ENCODE peak calls at places on chromosomes 7 and 10, in ten cellular contexts. N is CD8-positive, alpha-beta T cell; U is pancreas; G is thoracic aorta; V is AG04450; J is heart right ventricle; D is fibroblast of lung; R is right cardiac atrium; W is spleen; S is osteoblast. Y is an unnamed sample.

GRCh38 chr10:93080350-93081046 is 6.8 kb downstream of the CYP26A1 start:
- DNase-seq in J (peak; percentile 27), R (no peak), N (peak; percentile 31), S (peak; percentile 94), U (no peak), G (peak; percentile 15), V (no peak), D (peak; percentile 61), W (peak; percentile 82), Y (peak; percentile 43)

GRCh38 chr10:50033481-50033880 is 34.3 kb upstream of the WASHC2A start:
- DNase-seq in U (no peak), R (no peak), S (no peak), W (no peak), V (peak; percentile 39), G (no peak), D (peak; percentile 72), N (no peak), J (no peak), Y (no peak)

GRCh38 chr7:155228459-155228845 is 69.2 kb upstream of the INSIG1 start:
- DNase-seq in J (no peak), R (no peak), V (no peak), G (no peak), D (peak; percentile 64), W (peak; percentile 63), N (no peak), S (peak; percentile 95), U (no peak), Y (no peak)

GRCh38 chr10:1685671-1686450 is 51.5 kb downstream of the ADARB2 start:
- DNase-seq in S (peak; percentile 60), U (no peak), W (no peak), V (no peak), D (no peak), J (no peak), R (no peak), G (no peak), N (no peak), Y (no peak)

GRCh38 chr7:117808273-117808868 is 64.9 kb downstream of the CTTNBP2 start:
- DNase-seq in R (peak; percentile 77), N (no peak), V (no peak), D (peak; percentile 87), W (no peak), G (peak; percentile 11), J (peak; percentile 23), U (no peak), S (no peak), Y (no peak)

GRCh38 chr7:39338716-39339115 is 227.5 kb upstream of the YAE1 start:
- DNase-seq in V (no peak), D (no peak), J (no peak), S (no peak), G (no peak), W (no peak), U (no peak), R (no peak), N (no peak), Y (no peak)

GRCh38 chr10:6840766-6841165 is 260.7 kb upstream of the PRKCQ start:
- DNase-seq in D (peak; percentile 76), N (no peak), V (peak; percentile 6), W (no peak), U (no peak), R (no peak), S (no peak), J (no peak), G (no peak), Y (no peak)

GRCh38 chr7:46007990-46008643 is 87.0 kb upstream of the IGFBP3 start:
- DNase-seq in W (no peak), N (no peak), S (no peak), D (no peak), R (peak; percentile 39), J (no peak), V (no peak), G (no peak), U (no peak), Y (no peak)

GRCh38 chr10:93608421-93608820 is 3.9 kb upstream of the PDE6C start:
- DNase-seq in G (no peak), W (no peak), N (no peak), R (no peak), J (no peak), D (no peak), S (no peak), V (no peak), U (no peak), Y (no peak)

GRCh38 chr7:72040641-72041040 is 371.5 kb downstream of the CALN1 start:
- DNase-seq in S (no peak), W (no peak), D (no peak), R (no peak), V (no peak), U (no peak), J (no peak), N (no peak), G (no peak), Y (no peak)

GRCh38 chr7:72038022-72038732 is 374.0 kb downstream of the CALN1 start:
- DNase-seq in V (no peak), R (no peak), S (no peak), J (no peak), W (no peak), N (no peak), G (no peak), U (no peak), D (no peak), Y (no peak)

GRCh38 chr7:72042855-72043254 is 369.3 kb downstream of the CALN1 start:
- DNase-seq in U (no peak), W (no peak), D (no peak), V (no peak), S (no peak), N (no peak), J (no peak), R (no peak), G (no peak), Y (no peak)

GRCh38 chr7:72037494-72037893 is 374.6 kb downstream of the CALN1 start:
- DNase-seq in R (no peak), V (no peak), U (no peak), D (no peak), G (no peak), S (no peak), N (no peak), J (no peak), W (no peak), Y (no peak)

GRCh38 chr7:72039460-72039859 is 372.7 kb downstream of the CALN1 start:
- DNase-seq in S (no peak), W (no peak), R (no peak), G (no peak), N (no peak), V (no peak), J (no peak), D (no peak), U (no peak), Y (no peak)
- H3K9me3 ChIP-seq in S (no peaks in the 10 kb centered on the region), W (peaks cover 30% of the 10 kb centered on the region), R (no peaks in the 10 kb centered on the region), G (no peaks in the 10 kb centered on the region), N (no peaks in the 10 kb centered on the region), V (peaks cover 29% of the 10 kb centered on the region), J (peaks cover 24% of the 10 kb centered on the region), D (no peaks in the 10 kb centered on the region), U (no peaks in the 10 kb centered on the region), Y (no peaks in the 10 kb centered on the region)

GRCh38 chr10:97321032-97321806 is 2.1 kb downstream of the FRAT1 start:
- DNase-seq in G (no peak), R (peak; percentile 34), U (peak; percentile 67), J (peak; percentile 34), V (no peak), D (no peak), N (no peak), W (peak; percentile 88), S (peak; percentile 65), Y (no peak)

GRCh38 chr10:97319671-97320479 is 804 bp downstream of the FRAT1 start:
- DNase-seq in N (peak; percentile 53), U (peak; percentile 89), G (no peak), D (no peak), W (peak; percentile 94), S (peak; percentile 69), R (peak; percentile 49), J (peak; percentile 60), V (no peak), Y (peak; percentile 69)

GRCh38 chr10:97318772-97319651 is at the start of gene FRAT1:
- DNase-seq in S (peak; percentile 96), V (peak; percentile 88), J (peak; percentile 92), N (peak; percentile 86), U (peak; percentile 95), R (peak; percentile 90), W (peak; percentile 97), G (peak; percentile 64), D (peak; percentile 92), Y (peak; percentile 88)

GRCh38 chr10:97321807-97322195 is 2.7 kb downstream of the FRAT1 start:
- DNase-seq in V (no peak), G (no peak), J (no peak), N (no peak), R (no peak), D (no peak), U (no peak), S (no peak), W (no peak), Y (no peak)

GRCh38 chr10:97320480-97321031 is 1.5 kb downstream of the FRAT1 start:
- DNase-seq in S (peak; percentile 89), W (peak; percentile 87), D (no peak), V (no peak), J (peak; percentile 22), R (no peak), U (peak; percentile 68), G (no peak), N (peak; percentile 9), Y (no peak)
- H3K27ac ChIP-seq in S (no peak overlapping the region), W (peak overlapping the region; percentile 99), D (no peak overlapping the region), V (no peak overlapping the region), J (peak overlapping the region; percentile 96), R (no peak overlapping the region), U (peak overlapping the region; percentile 99), G (no peak overlapping the region), N (peak overlapping the region; percentile 100), Y (peak overlapping the region; percentile 72)

DNA sequence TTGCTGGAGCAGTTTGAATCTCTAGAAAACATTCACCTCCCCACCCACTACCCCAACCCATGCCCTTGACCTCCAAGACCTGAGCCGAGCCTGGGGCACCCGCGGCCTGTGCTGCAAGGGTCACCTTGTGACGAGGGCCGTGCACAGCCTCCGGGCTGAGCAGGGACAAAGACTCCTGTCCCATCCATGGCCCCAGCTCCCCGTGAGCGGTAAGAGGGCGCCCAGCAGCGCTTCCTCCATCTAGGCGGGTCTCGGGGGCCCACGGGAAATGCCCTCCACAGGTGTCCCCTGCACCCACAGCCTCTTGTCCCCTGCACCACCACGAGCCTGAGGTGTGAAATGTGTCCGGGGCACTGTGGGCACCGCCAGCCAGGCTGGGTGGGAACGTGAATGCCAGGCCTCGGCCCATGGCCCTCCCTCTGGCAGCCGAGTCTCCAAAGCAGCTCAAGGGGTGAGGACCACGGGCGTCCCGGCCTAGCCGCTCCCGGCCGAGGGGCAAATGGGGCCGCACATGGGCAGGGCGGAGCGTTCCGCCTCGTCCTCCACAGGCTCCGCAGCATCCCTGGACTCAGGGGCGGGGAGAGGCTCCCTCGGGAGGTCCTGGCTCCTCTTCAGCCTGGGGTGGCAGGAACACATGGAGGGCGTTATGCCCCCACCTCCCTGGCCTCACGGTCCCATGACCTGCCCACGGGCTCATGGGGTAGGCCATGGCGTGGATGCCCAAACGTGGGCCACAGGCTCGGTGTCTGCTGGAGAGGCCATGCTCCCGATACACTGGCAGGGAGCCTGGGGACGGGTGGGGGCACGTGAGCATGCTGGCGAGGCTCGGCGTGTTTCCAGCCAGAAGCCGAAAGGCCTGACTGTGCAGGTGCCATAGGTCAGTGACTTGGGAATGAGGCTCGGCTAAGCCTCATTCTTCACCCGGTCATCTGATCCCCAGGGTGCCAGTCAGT is 21.1 kb downstream of the DPYSL4 start:
- DNase-seq in S (peak; percentile 84), V (no peak), W (peak; percentile 69), N (no peak), R (peak; percentile 21), D (no peak), U (peak; percentile 69), J (peak; percentile 38), G (no peak), Y (no peak)
- H3K9me3 ChIP-seq in S (no peaks in the 10 kb centered on the region), V (peaks cover 2% of the 10 kb centered on the region), W (peaks cover 2% of the 10 kb centered on the region), N (no peaks in the 10 kb centered on the region), R (no peaks in the 10 kb centered on the region), D (no peaks in the 10 kb centered on the region), U (no peaks in the 10 kb centered on the region), J (peaks cover 2% of the 10 kb centered on the region), G (no peaks in the 10 kb centered on the region), Y (no peaks in the 10 kb centered on the region)

GRCh38 chr7:105854516-105854915 is 21.9 kb downstream of the ATXN7L1 start:
- DNase-seq in N (no peak), W (no peak), G (no peak), U (no peak), R (no peak), J (no peak), S (no peak), V (no peak), D (no peak), Y (no peak)
- H3K27ac ChIP-seq in N (no peak overlapping the region), W (no peak overlapping the region), G (no peak overlapping the region), U (no peak overlapping the region), R (no peak overlapping the region), J (no peak overlapping the region), S (peak overlapping the region; percentile 17), V (no peak overlapping the region), D (no peak overlapping the region), Y (no peak overlapping the region)